ENCODE peak calls at places on chromosomes 16 and 17, in six cellular contexts. A is right lobe of liver, E is fibroblast of lung, K is adipocyte, O is breast epithelium, I is PC-3. X is an unnamed sample. For H3K9me3, the result is how much of the 10 kb centered on the place peaks cover.

GRCh38 chr17:68600123-68600880 is 865 bp downstream of the FAM20A start:
- DNase-seq in A (peak), E (no peak), K (peak), O (no peak), I (no peak), X (peak)

GRCh38 chr17:40260528-40260927 is 27.2 kb upstream of the CDC6 start:
- DNase-seq in A (no peak), E (peak), K (no peak), O (no peak), I (no peak), X (no peak)

GRCh38 chr16:12119562-12119961 is 143.0 kb downstream of the SNX29 start:
- DNase-seq in A (no peak), E (peak), K (peak), O (no peak), I (peak), X (peak)

GRCh38 chr16:48963901-48964615 is 317.6 kb downstream of the CBLN1 start:
- DNase-seq in A (no peak), E (peak), K (peak), O (no peak), I (peak), X (no peak)

GRCh38 chr17:41417576-41418015 is 6.8 kb downstream of the KRT37 start:
- DNase-seq in A (no peak), E (no peak), K (no peak), O (no peak), I (peak), X (no peak)

GRCh38 chr16:25027781-25028180 is 12.6 kb upstream of the ARHGAP17 start:
- DNase-seq in A (no peak), E (no peak), K (no peak), O (no peak), I (no peak), X (no peak)

GRCh38 chr17:16872836-16873653 is 98.9 kb downstream of the TNFRSF13B start:
- DNase-seq in A (peak), E (no peak), K (peak), O (peak), I (peak), X (no peak)

GRCh38 chr17:732788-733720 is 658 bp downstream of the TLCD3A start:
- DNase-seq in A (peak), E (peak), K (peak), O (no peak), I (peak), X (no peak)

GRCh38 chr16:54938351-54939346 is 8.0 kb downstream of the IRX5 start:
- DNase-seq in A (no peak), E (peak), K (no peak), O (peak), I (no peak), X (peak)

GRCh38 chr17:52032454-52032853 is 126.1 kb downstream of the CA10 start:
- DNase-seq in A (no peak), E (no peak), K (no peak), O (no peak), I (no peak), X (no peak)

GRCh38 chr16:79213214-79213613 is 387.3 kb downstream of the MAF start:
- DNase-seq in A (no peak), E (no peak), K (no peak), O (no peak), I (no peak), X (no peak)

GRCh38 chr16:1537763-1538289 is 4.4 kb downstream of the TMEM204 start:
- DNase-seq in A (no peak), E (no peak), K (no peak), O (no peak), I (no peak), X (no peak)

GRCh38 chr17:40303706-40304450 is 5.1 kb upstream of the RARA start:
- DNase-seq in A (no peak), E (peak), K (peak), O (no peak), I (no peak), X (no peak)

GRCh38 chr16:27945233-27945975 is 118.1 kb downstream of the GSG1L start:
- DNase-seq in A (no peak), E (no peak), K (no peak), O (no peak), I (no peak), X (no peak)

GRCh38 chr17:44793885-44794698 is 35.3 kb downstream of the ADAM11 start:
- DNase-seq in A (no peak), E (no peak), K (no peak), O (no peak), I (no peak), X (peak)

DNA sequence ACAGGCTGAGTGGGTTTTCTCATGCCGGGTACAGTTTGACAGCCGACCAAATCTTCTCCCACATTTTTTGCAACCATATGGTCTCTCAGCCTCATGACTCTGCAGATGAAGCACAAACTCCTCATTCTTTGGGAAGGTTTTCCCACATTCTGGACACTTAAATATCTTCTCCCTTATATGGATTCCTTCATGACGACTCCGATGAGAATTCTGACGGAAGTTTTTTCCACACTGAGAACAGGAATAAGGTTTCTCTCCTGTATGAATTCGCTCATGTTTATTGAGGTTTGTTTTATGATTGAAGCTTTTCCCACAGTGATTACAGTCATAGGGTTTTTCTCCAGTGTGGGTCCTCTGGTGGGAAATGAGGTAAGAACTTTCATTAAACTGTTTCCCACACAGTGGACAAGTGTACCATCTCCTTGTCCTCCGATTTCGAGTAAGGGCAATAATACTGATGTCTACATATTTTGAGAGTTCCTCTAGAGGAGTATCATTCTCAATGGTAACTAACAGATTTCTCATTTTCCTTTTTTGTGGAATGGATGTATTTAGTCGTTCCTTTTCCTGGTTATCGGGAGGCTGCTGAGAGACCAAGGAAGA is 10.9 kb downstream of the ZNF200 start:
- DNase-seq in A (no peak), E (peak), K (peak), O (no peak), I (no peak), X (no peak)
- H3K9me3 ChIP-seq in A (under half), E (under half), K (half or more), O (half or more), I (under half), X (under half)

DNA sequence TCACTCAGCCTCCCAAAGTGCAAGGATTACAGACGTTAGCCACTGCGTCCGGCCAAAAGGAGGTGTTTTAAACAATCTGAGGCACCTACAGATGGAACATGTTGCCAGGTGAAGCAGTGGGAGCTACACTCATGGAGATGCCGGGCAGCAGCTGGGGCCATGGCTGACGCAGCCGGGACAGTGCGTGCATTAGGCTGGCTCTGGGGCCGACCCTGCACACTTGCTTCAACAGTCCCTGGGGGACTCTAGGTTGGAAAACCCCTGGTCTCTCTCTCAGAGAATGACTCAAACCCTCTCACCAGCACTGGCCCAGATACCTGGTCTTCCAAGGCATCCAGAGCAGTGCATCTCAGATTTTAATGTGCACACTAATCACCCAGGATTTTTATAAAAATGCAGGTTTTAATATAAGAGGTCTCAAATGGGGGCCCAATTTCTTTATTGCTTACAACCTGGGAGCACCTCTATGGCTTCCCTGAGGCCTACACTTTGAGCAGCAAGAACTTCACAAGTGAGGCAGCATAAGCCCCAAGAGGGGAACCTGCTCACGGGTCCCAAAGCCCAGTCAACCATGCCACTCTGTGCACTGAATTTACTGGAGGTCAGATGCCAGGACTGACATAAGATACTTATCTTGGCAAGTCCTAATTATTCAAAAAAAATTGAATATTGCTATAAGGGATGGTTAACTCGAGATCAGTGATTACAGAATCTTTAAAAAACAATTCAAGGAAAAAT is 70.8 kb upstream of the TRAP1 start:
- DNase-seq in A (no peak), E (no peak), K (no peak), O (no peak), I (no peak), X (no peak)
- H3K9me3 ChIP-seq in A (under half), E (under half), K (under half), O (under half), I (under half), X (under half)

GRCh38 chr16:29736764-29737163 is 9.0 kb downstream of the C16orf54 start:
- DNase-seq in A (no peak), E (no peak), K (no peak), O (no peak), I (no peak), X (no peak)
- H3K9me3 ChIP-seq in A (under half), E (under half), K (under half), O (under half), I (under half), X (under half)

GRCh38 chr17:75078097-75079022 is 9.4 kb upstream of the SLC16A5 start:
- DNase-seq in A (no peak), E (peak), K (peak), O (no peak), I (peak), X (no peak)
- H3K9me3 ChIP-seq in A (under half), E (under half), K (under half), O (under half), I (under half), X (under half)

DNA sequence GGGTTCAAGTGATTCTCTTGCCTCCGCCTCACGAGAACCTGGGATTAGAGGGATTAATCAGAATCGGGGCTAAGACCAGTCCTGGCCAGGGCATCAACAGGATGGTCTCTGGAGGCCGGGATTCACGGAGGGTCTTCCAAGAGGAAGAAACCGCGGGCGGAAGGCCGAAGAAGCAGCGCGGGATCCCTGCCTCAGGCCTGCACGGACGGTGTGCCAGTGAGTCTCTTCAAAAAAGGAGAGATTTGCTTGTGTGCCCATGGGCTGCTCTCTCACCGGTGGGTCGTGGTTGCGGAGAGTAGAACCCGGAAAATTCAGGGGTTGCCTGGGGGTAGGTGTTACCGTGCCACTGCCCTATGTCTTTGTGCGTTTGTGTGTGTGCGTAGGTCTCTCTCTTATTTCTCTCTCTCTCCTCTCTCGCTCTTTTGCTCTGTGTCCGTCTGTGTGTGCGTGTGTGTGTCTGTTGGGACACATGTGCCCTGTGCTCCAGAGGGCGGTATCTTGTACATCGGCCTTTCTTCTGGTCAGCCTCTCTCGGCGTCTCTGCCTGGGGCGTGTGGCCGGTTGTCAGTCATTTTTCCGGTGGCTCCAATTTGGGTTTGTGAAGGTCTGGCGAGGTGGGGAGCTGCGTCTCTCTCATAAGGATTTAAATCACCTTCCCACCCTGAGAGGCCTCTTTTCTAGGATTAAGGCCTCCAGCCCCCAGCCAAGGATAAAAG is 613.2 kb downstream of the KCNJ18 start:
- DNase-seq in A (no peak), E (no peak), K (no peak), O (no peak), I (no peak), X (no peak)
- H3K9me3 ChIP-seq in A (under half), E (under half), K (under half), O (under half), I (under half), X (under half)

X was measured in right cardiac atrium.